ENCODE peak calls at places on chromosomes 11 and 22, in seven cellular contexts. V is esophagus squamous epithelium, T is right atrium auricular region, O is mammary epithelial cell, Q is right lobe of liver, K is uterus, I is heart left ventricle. H is an unnamed sample.

GRCh38 chr11:26931248-26931631 is 62.7 kb upstream of the FIBIN start:
- DNase-seq in V (no peak), T (no peak), O (no peak), Q (no peak), K (no peak), I (peak; percentile 46), H (no peak)

GRCh38 chr11:65657426-65657825 is 5.3 kb downstream of the RELA start:
- DNase-seq in V (no peak), T (no peak), O (no peak), Q (no peak), K (no peak), I (no peak), H (no peak)

GRCh38 chr11:46237248-46238077 is 40.0 kb upstream of the CREB3L1 start:
- DNase-seq in V (no peak), T (peak; percentile 83), O (peak; percentile 79), Q (peak; percentile 53), K (peak; percentile 67), I (peak; percentile 81), H (peak; percentile 93)

GRCh38 chr11:110123003-110123402 is 29.8 kb downstream of the ZC3H12C start:
- DNase-seq in V (no peak), T (no peak), O (no peak), Q (no peak), K (no peak), I (no peak), H (no peak)

GRCh38 chr22:39665661-39666431 is 95.3 kb downstream of the CACNA1I start:
- DNase-seq in V (no peak), T (no peak), O (no peak), Q (no peak), K (no peak), I (no peak), H (no peak)

GRCh38 chr22:19943665-19944026 is 2.0 kb upstream of the TXNRD2 start:
- DNase-seq in V (no peak), T (no peak), O (no peak), Q (no peak), K (no peak), I (no peak), H (no peak)

GRCh38 chr22:49852898-49853894 is at the start of gene ZBED4:
- DNase-seq in V (peak; percentile 63), T (peak; percentile 94), O (peak; percentile 97), Q (peak; percentile 99), K (peak; percentile 98), I (peak; percentile 98), H (peak; percentile 84)

GRCh38 chr11:9210224-9210921 is 54.8 kb downstream of the DENND5A start:
- DNase-seq in V (no peak), T (no peak), O (no peak), Q (no peak), K (no peak), I (no peak), H (no peak)

GRCh38 chr11:69443138-69443967 is 38.1 kb upstream of the LINC01488 start:
- DNase-seq in V (peak; percentile 25), T (peak; percentile 94), O (peak; percentile 87), Q (peak; percentile 80), K (peak; percentile 86), I (peak; percentile 95), H (peak; percentile 46)

GRCh38 chr11:48193876-48194275 is 22.7 kb upstream of the OR4B1 start:
- DNase-seq in V (no peak), T (no peak), O (peak; percentile 28), Q (no peak), K (no peak), I (no peak), H (peak; percentile 17)

GRCh38 chr22:29269731-29270474 is 1.8 kb downstream of the EWSR1 start:
- DNase-seq in V (no peak), T (no peak), O (peak; percentile 2), Q (no peak), K (no peak), I (no peak), H (no peak)
- H3K4me1 ChIP-seq in V (peaks cover 83% of the 10 kb centered on the region), T (no peaks in the 10 kb centered on the region), O (peaks cover 35% of the 10 kb centered on the region), Q (no peaks in the 10 kb centered on the region), K (peaks cover 18% of the 10 kb centered on the region), I (peaks cover 40% of the 10 kb centered on the region), H (peaks cover 9% of the 10 kb centered on the region)

DNA sequence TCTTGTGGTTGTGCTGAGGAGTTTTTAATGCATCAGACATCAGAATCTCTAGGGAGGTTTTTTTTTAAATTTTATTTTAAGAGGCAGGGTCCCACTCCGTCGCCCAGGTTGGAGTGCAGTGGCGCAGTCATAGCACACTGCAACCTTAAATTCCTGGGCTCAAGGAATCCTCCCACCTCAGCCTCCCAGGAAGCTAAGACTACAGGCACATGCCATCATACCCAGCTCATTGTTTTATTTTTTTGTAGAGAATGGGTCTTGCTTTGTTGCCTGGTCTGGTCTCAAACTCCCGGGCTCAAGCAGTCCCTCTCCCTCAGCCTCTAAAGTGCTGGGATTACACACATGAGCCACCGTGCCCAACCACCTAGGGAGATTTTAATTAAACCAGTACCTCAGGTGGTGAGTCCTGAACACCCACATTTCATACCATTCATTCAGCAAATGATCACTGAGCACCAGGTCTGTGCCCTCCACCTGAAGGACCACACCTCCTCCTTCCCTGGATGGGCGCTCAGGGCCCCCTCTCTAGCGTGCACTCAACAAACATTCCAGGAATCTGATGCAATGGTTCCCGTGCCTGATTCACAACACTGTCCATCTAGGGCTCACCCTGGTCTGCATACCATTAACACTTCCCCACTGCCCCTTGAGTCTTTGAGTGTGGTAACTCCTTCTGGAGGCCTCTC is 9.5 kb upstream of the MYH9 start:
- DNase-seq in V (no peak), T (no peak), O (no peak), Q (no peak), K (no peak), I (no peak), H (peak; percentile 83)
- TF ChIP-seq CTCF in V (no peak), T (no peak), O (no peak), Q (no peak), K (no peak), I (no peak), H (no peak)

GRCh38 chr22:44167501-44167900 is 13.2 kb upstream of the PARVG start:
- DNase-seq in V (no peak), T (no peak), O (no peak), Q (no peak), K (no peak), I (no peak), H (no peak)

GRCh38 chr22:44165286-44165874 is 15.3 kb upstream of the PARVG start:
- DNase-seq in V (no peak), T (no peak), O (no peak), Q (no peak), K (no peak), I (no peak), H (no peak)

GRCh38 chr22:44166448-44166847 is 14.3 kb upstream of the PARVG start:
- DNase-seq in V (no peak), T (no peak), O (no peak), Q (no peak), K (no peak), I (no peak), H (no peak)

GRCh38 chr22:44168206-44168605 is 12.5 kb upstream of the PARVG start:
- DNase-seq in V (no peak), T (no peak), O (no peak), Q (no peak), K (no peak), I (no peak), H (no peak)

DNA sequence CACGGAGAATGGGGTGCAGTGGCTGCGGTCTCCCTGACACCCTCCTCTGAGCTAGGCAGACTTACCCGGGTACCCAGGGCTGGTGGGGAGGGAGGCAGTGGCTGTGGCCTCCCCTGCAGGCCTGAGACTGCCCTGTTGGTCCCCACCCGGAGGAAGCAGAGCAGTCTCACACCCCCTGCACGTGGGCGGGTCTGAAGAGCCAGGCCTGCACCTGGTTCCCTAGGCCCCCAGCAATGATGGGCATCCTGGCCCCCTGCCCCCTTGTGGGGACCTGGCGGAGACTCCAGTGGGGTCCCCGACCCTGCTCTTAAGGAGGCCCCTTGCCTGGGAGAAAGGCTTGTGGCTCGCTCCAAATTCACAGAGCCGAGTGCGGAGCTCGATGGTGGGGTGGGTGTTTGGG is 13.8 kb upstream of the PARVG start:
- DNase-seq in V (no peak), T (no peak), O (no peak), Q (no peak), K (no peak), I (no peak), H (no peak)
- H3K27ac ChIP-seq in V (no peak overlapping the region), T (no peak overlapping the region), O (no peak overlapping the region), Q (no peak overlapping the region), K (no peak overlapping the region), I (no peak overlapping the region), H (no peak overlapping the region)

DNA sequence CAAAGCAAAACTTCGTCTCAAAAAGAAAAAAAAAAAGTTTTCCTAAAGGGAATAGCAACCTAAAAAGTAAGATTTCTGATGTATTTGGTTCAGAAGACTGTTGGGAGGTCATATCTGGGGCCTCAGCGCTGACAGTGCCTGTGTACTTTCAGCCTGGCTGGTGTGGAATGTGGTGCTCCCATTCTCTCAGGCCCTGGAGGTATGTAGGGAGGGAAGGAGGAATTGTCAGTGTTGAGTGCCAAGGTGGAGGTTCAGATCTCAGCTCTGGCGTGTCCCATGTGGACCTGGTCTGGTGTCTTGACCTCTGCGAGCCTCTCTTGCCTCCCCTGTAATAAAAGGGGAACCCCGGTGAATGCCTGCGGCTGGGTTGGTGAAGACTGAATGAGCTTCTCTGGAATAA is 22.4 kb downstream of the PRR5 start:
- DNase-seq in V (no peak), T (no peak), O (no peak), Q (no peak), K (no peak), I (no peak), H (no peak)
- H3K4me1 ChIP-seq in V (peaks cover 12% of the 10 kb centered on the region), T (no peaks in the 10 kb centered on the region), O (no peaks in the 10 kb centered on the region), Q (no peaks in the 10 kb centered on the region), K (no peaks in the 10 kb centered on the region), I (no peaks in the 10 kb centered on the region), H (no peaks in the 10 kb centered on the region)

GRCh38 chr11:123516238-123516637 is 86.2 kb downstream of the GRAMD1B start:
- DNase-seq in V (no peak), T (no peak), O (no peak), Q (no peak), K (no peak), I (no peak), H (no peak)

GRCh38 chr11:123519797-123520193 is 89.7 kb downstream of the GRAMD1B start:
- DNase-seq in V (no peak), T (no peak), O (no peak), Q (no peak), K (no peak), I (no peak), H (no peak)

GRCh38 chr11:123519055-123519796 is 89.2 kb downstream of the GRAMD1B start:
- DNase-seq in V (no peak), T (no peak), O (no peak), Q (no peak), K (no peak), I (no peak), H (no peak)

GRCh38 chr11:123518496-123519054 is 88.5 kb downstream of the GRAMD1B start:
- DNase-seq in V (no peak), T (no peak), O (no peak), Q (no peak), K (no peak), I (no peak), H (no peak)

DNA sequence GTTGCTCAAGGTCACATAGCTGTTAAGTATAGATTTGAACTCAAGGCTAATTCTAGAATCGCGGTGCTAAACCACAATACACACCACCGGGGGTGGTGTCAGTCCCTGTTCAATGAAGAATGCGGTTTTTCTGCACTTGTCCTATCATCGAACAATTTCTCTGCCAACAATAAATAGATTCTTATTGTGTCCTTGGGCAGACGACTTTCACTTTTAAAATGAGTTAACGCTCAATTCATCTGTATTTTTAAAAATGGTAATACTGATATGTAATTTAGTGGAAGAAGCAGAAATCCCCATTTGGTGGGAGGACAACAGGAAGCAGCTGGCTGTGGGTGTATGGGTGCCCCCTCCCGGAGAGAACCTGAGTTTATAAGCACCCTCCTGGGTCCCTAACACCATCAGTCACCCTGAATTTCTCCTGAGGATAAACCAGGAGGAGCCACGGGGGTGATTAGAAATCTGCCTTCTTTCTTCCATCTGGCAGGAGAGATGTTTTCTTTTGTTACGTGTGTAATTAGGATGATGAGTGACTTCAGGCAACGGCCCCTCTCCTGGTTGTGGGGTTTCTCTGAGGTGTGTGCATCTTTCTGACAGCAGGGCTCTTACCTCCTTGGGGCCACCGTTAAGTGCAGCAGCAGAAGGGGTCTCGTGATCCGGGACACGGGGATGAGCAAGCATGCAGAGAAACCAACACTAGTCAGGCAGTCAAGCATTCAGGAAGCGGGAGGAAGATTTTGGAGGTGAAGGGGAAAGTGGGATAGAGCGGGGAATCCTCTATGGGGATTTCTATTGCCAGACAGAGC is 87.7 kb downstream of the GRAMD1B start:
- DNase-seq in V (no peak), T (no peak), O (no peak), Q (no peak), K (no peak), I (no peak), H (no peak)
- TF ChIP-seq CTCF in V (no peak), T (no peak), O (no peak), Q (no peak), K (no peak), I (no peak), H (no peak)